ENCODE peak calls at places on chromosomes 6 and 20, in six cellular contexts. N is progenitor cell of endocrine pancreas; K is RPMI8226; G is effector memory CD8-positive, alpha-beta T cell; F is left cardiac atrium; S is A549. D is an unnamed sample.

GRCh38 chr6:110628330-110628729 is 151.9 kb upstream of the SLC22A16 start:
- DNase-seq in N (no peak), K (no peak), G (no peak), F (no peak), S (no peak), D (no peak)

GRCh38 chr6:89581669-89582068 is 56.9 kb downstream of the LYRM2 start:
- DNase-seq in N (no peak), K (no peak), G (no peak), F (no peak), S (no peak), D (no peak)

GRCh38 chr6:90859612-90860011 is 272.7 kb upstream of the MAP3K7 start:
- DNase-seq in N (no peak), K (peak), G (no peak), F (no peak), S (no peak), D (no peak)

GRCh38 chr6:37021356-37022129 is 16.1 kb downstream of the FGD2 start:
- DNase-seq in N (no peak), K (peak), G (peak), F (no peak), S (no peak), D (peak)

GRCh38 chr6:74741608-74742007 is 464.2 kb downstream of the COL12A1 start:
- DNase-seq in N (no peak), K (no peak), G (no peak), F (no peak), S (no peak), D (no peak)

GRCh38 chr6:44131880-44132279 is 4.5 kb downstream of the TMEM63B start:
- DNase-seq in N (no peak), K (no peak), G (no peak), F (no peak), S (no peak), D (no peak)

GRCh38 chr6:135583256-135583758 is 85.8 kb upstream of the AHI1 start:
- DNase-seq in N (no peak), K (no peak), G (no peak), F (no peak), S (no peak), D (no peak)

GRCh38 chr6:145813285-145814034 is 1.1 kb downstream of the FBXO30 start:
- DNase-seq in N (no peak), K (peak), G (no peak), F (no peak), S (no peak), D (peak)

GRCh38 chr6:18823782-18824386 is 436.7 kb downstream of the RNF144B start:
- DNase-seq in N (no peak), K (peak), G (no peak), F (no peak), S (no peak), D (peak)

GRCh38 chr20:23143098-23143497 is 57.0 kb upstream of the CD93 start:
- DNase-seq in N (no peak), K (peak), G (no peak), F (peak), S (peak), D (peak)

GRCh38 chr6:43835872-43836419 is 65.9 kb downstream of the VEGFA start:
- DNase-seq in N (no peak), K (no peak), G (no peak), F (no peak), S (no peak), D (no peak)

GRCh38 chr6:37819802-37820712 is 530 bp downstream of the ZFAND3 start:
- DNase-seq in N (peak), K (peak), G (peak), F (peak), S (peak), D (peak)

GRCh38 chr6:129475477-129476247 is 234.3 kb downstream of the ARHGAP18 start:
- DNase-seq in N (no peak), K (no peak), G (no peak), F (no peak), S (no peak), D (no peak)

GRCh38 chr20:61026731-61027130 is 225.3 kb upstream of the CDH4 start:
- DNase-seq in N (no peak), K (no peak), G (no peak), F (no peak), S (no peak), D (no peak)